ENCODE peak calls at places on chromosome 7, in seven cellular contexts. P is A172; J is germinal center; W is SIG-M5; U is activated CD8-positive, alpha-beta memory T cell treated with anti-CD3 and anti-CD28 coated beads, Interleukin-2, amount 50 U/mL, for 4 hours; B is H54; H is IMR-90. Z is an unnamed sample.

GRCh38 chr7:38310601-38311057 is 37.2 kb upstream of the TARP start:
- DNase-seq in P (no peak), J (no peak), W (no peak), U (no peak), B (no peak), H (no peak), Z (peak; percentile 57)

GRCh38 chr7:151951672-151952338 is 4.4 kb upstream of the GALNTL5 start:
- DNase-seq in P (no peak), J (no peak), W (no peak), U (no peak), B (no peak), H (no peak), Z (no peak)

GRCh38 chr7:4931932-4932331 is 27.1 kb downstream of the MMD2 start:
- DNase-seq in P (peak; percentile 20), J (no peak), W (no peak), U (no peak), B (peak; percentile 68), H (no peak), Z (no peak)

GRCh38 chr7:20152511-20152910 is 64.7 kb downstream of the MACC1 start:
- DNase-seq in P (peak; percentile 19), J (no peak), W (no peak), U (no peak), B (no peak), H (peak; percentile 13), Z (no peak)

GRCh38 chr7:31192996-31193395 is 140.9 kb downstream of the ADCYAP1R1 start:
- DNase-seq in P (peak; percentile 54), J (no peak), W (no peak), U (no peak), B (peak; percentile 82), H (peak; percentile 16), Z (peak; percentile 52)

GRCh38 chr7:158431941-158432347 is 155.7 kb downstream of the PTPRN2 start:
- DNase-seq in P (peak; percentile 98), J (no peak), W (no peak), U (no peak), B (peak; percentile 79), H (peak; percentile 28), Z (peak; percentile 79)

GRCh38 chr7:151351027-151351426 is 9.4 kb downstream of the NUB1 start:
- DNase-seq in P (no peak), J (peak; percentile 37), W (no peak), U (peak; percentile 53), B (no peak), H (no peak), Z (no peak)

GRCh38 chr7:92809397-92810241 is 26.8 kb downstream of the CDK6 start:
- DNase-seq in P (peak; percentile 94), J (peak; percentile 21), W (no peak), U (peak; percentile 33), B (peak; percentile 12), H (peak; percentile 97), Z (peak; percentile 65)

GRCh38 chr7:81173766-81174281 is 255.0 kb upstream of the SEMA3C start:
- DNase-seq in P (peak; percentile 84), J (no peak), W (no peak), U (no peak), B (no peak), H (peak; percentile 87), Z (no peak)

GRCh38 chr7:128135275-128136214 is 104.3 kb upstream of the LRRC4 start:
- DNase-seq in P (peak; percentile 28), J (peak; percentile 84), W (no peak), U (peak; percentile 72), B (peak; percentile 71), H (peak; percentile 37), Z (no peak)

GRCh38 chr7:51186531-51186930 is 130.1 kb downstream of the COBL start:
- DNase-seq in P (peak; percentile 37), J (no peak), W (no peak), U (no peak), B (no peak), H (peak; percentile 2), Z (no peak)

GRCh38 chr7:78437118-78437517 is 638.5 kb downstream of the PHTF2 start:
- DNase-seq in P (peak; percentile 8), J (no peak), W (no peak), U (no peak), B (peak; percentile 5), H (peak; percentile 78), Z (no peak)

GRCh38 chr7:122532406-122533269 is 166.3 kb downstream of the RNF133 start:
- DNase-seq in P (no peak), J (peak; percentile 12), W (no peak), U (no peak), B (no peak), H (peak; percentile 5), Z (no peak)

GRCh38 chr7:2041496-2042367 is 191.0 kb downstream of the MAD1L1 start:
- DNase-seq in P (no peak), J (peak; percentile 45), W (no peak), U (no peak), B (no peak), H (no peak), Z (no peak)

GRCh38 chr7:29464693-29465092 is 98.9 kb upstream of the PRR15 start:
- DNase-seq in P (no peak), J (no peak), W (no peak), U (no peak), B (no peak), H (no peak), Z (no peak)

GRCh38 chr7:95861041-95861440 is 88.7 kb downstream of the DYNC1I1 start:
- DNase-seq in P (peak; percentile 34), J (no peak), W (no peak), U (no peak), B (no peak), H (peak; percentile 3), Z (no peak)

GRCh38 chr7:99693427-99694200 is 13.8 kb upstream of the CYP3A5 start:
- DNase-seq in P (no peak), J (no peak), W (no peak), U (no peak), B (no peak), H (no peak), Z (peak; percentile 60)

GRCh38 chr7:98238976-98239375 is 13.1 kb downstream of the TECPR1 start:
- DNase-seq in P (peak; percentile 70), J (no peak), W (no peak), U (no peak), B (no peak), H (peak; percentile 33), Z (no peak)

GRCh38 chr7:83876593-83876992 is 227.7 kb upstream of the SEMA3E start:
- DNase-seq in P (peak; percentile 8), J (no peak), W (peak; percentile 1), U (no peak), B (no peak), H (peak; percentile 7), Z (no peak)

GRCh38 chr7:140059288-140060242 is 3.2 kb downstream of the PARP12 start:
- DNase-seq in P (peak; percentile 95), J (no peak), W (no peak), U (peak; percentile 67), B (peak; percentile 75), H (peak; percentile 95), Z (peak; percentile 91)

GRCh38 chr7:75969182-75969581 is 25.2 kb downstream of the TMEM120A start:
- DNase-seq in P (no peak), J (no peak), W (no peak), U (no peak), B (no peak), H (no peak), Z (no peak)

GRCh38 chr7:158249692-158250091 is 337.9 kb downstream of the PTPRN2 start:
- DNase-seq in P (no peak), J (no peak), W (no peak), U (no peak), B (no peak), H (no peak), Z (no peak)

GRCh38 chr7:156440456-156440855 is 200.1 kb upstream of the RNF32 start:
- DNase-seq in P (no peak), J (no peak), W (no peak), U (no peak), B (no peak), H (no peak), Z (no peak)

GRCh38 chr7:73683916-73684693 is 708 bp downstream of the BUD23 start:
- DNase-seq in P (no peak), J (no peak), W (no peak), U (no peak), B (no peak), H (no peak), Z (no peak)

GRCh38 chr7:73314271-73314670 is 5.6 kb upstream of the NSUN5 start:
- DNase-seq in P (no peak), J (no peak), W (no peak), U (no peak), B (no peak), H (no peak), Z (no peak)

GRCh38 chr7:1946461-1947450 is 276.7 kb downstream of the ELFN1 start:
- DNase-seq in P (no peak), J (no peak), W (no peak), U (no peak), B (no peak), H (no peak), Z (no peak)

GRCh38 chr7:11701829-11702560 is 130.0 kb downstream of the THSD7A start:
- DNase-seq in P (no peak), J (no peak), W (no peak), U (no peak), B (no peak), H (no peak), Z (no peak)

GRCh38 chr7:39105720-39106119 is 128.0 kb downstream of the POU6F2 start:
- DNase-seq in P (no peak), J (no peak), W (no peak), U (no peak), B (no peak), H (no peak), Z (no peak)

GRCh38 chr7:30074422-30075030 is 46.3 kb downstream of the PLEKHA8 start:
- DNase-seq in P (peak; percentile 70), J (no peak), W (no peak), U (no peak), B (no peak), H (peak; percentile 60), Z (no peak)

GRCh38 chr7:151138541-151138910 is 29.0 kb downstream of the GBX1 start:
- DNase-seq in P (no peak), J (no peak), W (no peak), U (no peak), B (no peak), H (no peak), Z (no peak)

Z was measured in ureter.